ENCODE peak calls at places on chromosomes 6 and 20, in five cellular contexts. Y is T1000, U is substantia nigra, H is hypothalamus, I is erythroblast. F is an unnamed sample.

GRCh38 chr6:39093167-39093708 is 21.7 kb downstream of the SAYSD1 start:
- DNase-seq in Y (no peak), U (no peak), H (no peak), I (no peak), F (no peak)

GRCh38 chr6:6025736-6026135 is 19.0 kb upstream of the NRN1 start:
- DNase-seq in Y (no peak), U (no peak), H (no peak), I (no peak), F (no peak)

GRCh38 chr6:148177589-148178233 is 164.9 kb upstream of the SASH1 start:
- DNase-seq in Y (peak), U (peak), H (peak), I (peak), F (peak)

GRCh38 chr6:122726649-122727048 is 52.9 kb upstream of the FABP7 start:
- DNase-seq in Y (no peak), U (no peak), H (no peak), I (peak), F (no peak)

GRCh38 chr6:36120979-36121706 is 9.2 kb upstream of the MAPK13 start:
- DNase-seq in Y (no peak), U (no peak), H (no peak), I (peak), F (no peak)

GRCh38 chr6:37802810-37803209 is 16.7 kb upstream of the ZFAND3 start:
- DNase-seq in Y (no peak), U (no peak), H (no peak), I (no peak), F (no peak)

GRCh38 chr20:39049148-39049547 is 87.0 kb downstream of the DHX35 start:
- DNase-seq in Y (no peak), U (no peak), H (no peak), I (no peak), F (no peak)

GRCh38 chr20:62587757-62588402 is 54.4 kb upstream of the SLCO4A1 start:
- DNase-seq in Y (no peak), U (no peak), H (no peak), I (no peak), F (no peak)

GRCh38 chr20:9374480-9374879 is 139.9 kb upstream of the LAMP5 start:
- DNase-seq in Y (no peak), U (no peak), H (no peak), I (no peak), F (no peak)

GRCh38 chr6:144332177-144332576 is 47.0 kb downstream of the UTRN start:
- DNase-seq in Y (no peak), U (no peak), H (no peak), I (no peak), F (no peak)

GRCh38 chr20:36519012-36519719 is 22.2 kb upstream of the MYL9 start:
- DNase-seq in Y (no peak), U (no peak), H (no peak), I (no peak), F (no peak)

GRCh38 chr6:28081486-28081751 is 1.1 kb downstream of the ZNF165 start:
- DNase-seq in Y (no peak), U (no peak), H (no peak), I (no peak), F (no peak)

GRCh38 chr6:139250296-139251274 is 41.2 kb downstream of the TXLNB start:
- DNase-seq in Y (no peak), U (peak), H (peak), I (peak), F (no peak)

GRCh38 chr6:78538002-78538401 is 329.3 kb upstream of the IRAK1BP1 start:
- DNase-seq in Y (no peak), U (no peak), H (no peak), I (no peak), F (no peak)

GRCh38 chr6:143620461-143620860 is 57.3 kb upstream of the PHACTR2 start:
- DNase-seq in Y (no peak), U (no peak), H (no peak), I (no peak), F (no peak)

GRCh38 chr6:47042238-47042843 is at the start of gene ADGRF1:
- DNase-seq in Y (no peak), U (no peak), H (no peak), I (no peak), F (no peak)

GRCh38 chr6:28807682-28808280 is 116.0 kb downstream of the TRIM27 start:
- DNase-seq in Y (no peak), U (no peak), H (peak), I (peak), F (no peak)

GRCh38 chr20:52654552-52654951 is 317.6 kb upstream of the TSHZ2 start:
- DNase-seq in Y (no peak), U (no peak), H (no peak), I (no peak), F (no peak)

GRCh38 chr20:62485062-62485700 is 9.4 kb upstream of the GATA5 start:
- DNase-seq in Y (no peak), U (no peak), H (no peak), I (peak), F (no peak)

GRCh38 chr6:141290871-141291270 is 841.9 kb upstream of the GJE1 start:
- DNase-seq in Y (no peak), U (no peak), H (no peak), I (no peak), F (no peak)

GRCh38 chr6:124007915-124008688 is 204.4 kb downstream of the NKAIN2 start:
- DNase-seq in Y (no peak), U (no peak), H (no peak), I (no peak), F (no peak)

GRCh38 chr6:77425676-77426075 is 37.6 kb downstream of the HTR1B start:
- DNase-seq in Y (no peak), U (no peak), H (no peak), I (no peak), F (no peak)

GRCh38 chr20:44309763-44310663 is 989 bp downstream of the FITM2 start:
- DNase-seq in Y (peak), U (peak), H (no peak), I (peak), F (peak)

GRCh38 chr6:85706272-85706671 is 63.6 kb upstream of the SYNCRIP start:
- DNase-seq in Y (no peak), U (no peak), H (no peak), I (no peak), F (no peak)

GRCh38 chr6:41372526-41373366 is 37.3 kb downstream of the NCR2 start:
- DNase-seq in Y (no peak), U (no peak), H (no peak), I (no peak), F (no peak)

GRCh38 chr20:32909451-32909850 is 50.7 kb downstream of the EFCAB8 start:
- DNase-seq in Y (no peak), U (no peak), H (no peak), I (no peak), F (no peak)

GRCh38 chr6:15623282-15624116 is 39.3 kb downstream of the DTNBP1 start:
- DNase-seq in Y (no peak), U (no peak), H (no peak), I (peak), F (no peak)

GRCh38 chr6:157769776-157770430 is 53.1 kb upstream of the SNX9 start:
- DNase-seq in Y (no peak), U (no peak), H (no peak), I (no peak), F (no peak)

GRCh38 chr20:58099956-58100730 is 128.3 kb downstream of the ANKRD60 start:
- DNase-seq in Y (no peak), U (no peak), H (no peak), I (no peak), F (no peak)

GRCh38 chr20:20215976-20216727 is 151.8 kb upstream of the INSM1 start:
- DNase-seq in Y (no peak), U (peak), H (no peak), I (no peak), F (no peak)

GRCh38 chr6:116369540-116370327 is 1.0 kb upstream of the DSE start:
- DNase-seq in Y (no peak), U (no peak), H (no peak), I (no peak), F (no peak)

GRCh38 chr6:4384638-4385036 is 249.3 kb upstream of the ECI2 start:
- DNase-seq in Y (no peak), U (no peak), H (no peak), I (no peak), F (no peak)

GRCh38 chr6:125718109-125718508 is 31.3 kb upstream of the HEY2 start:
- DNase-seq in Y (no peak), U (no peak), H (no peak), I (no peak), F (no peak)

GRCh38 chr6:46734867-46735719 is at the start of gene PLA2G7:
- DNase-seq in Y (no peak), U (peak), H (no peak), I (no peak), F (peak)

GRCh38 chr6:22642254-22642653 is 72.9 kb downstream of the HDGFL1 start:
- DNase-seq in Y (no peak), U (no peak), H (no peak), I (no peak), F (no peak)

GRCh38 chr6:35023601-35024000 is 117.5 kb downstream of the TCP11 start:
- DNase-seq in Y (no peak), U (no peak), H (no peak), I (no peak), F (no peak)

GRCh38 chr20:29410805-29411457 is 1846.5 kb upstream of the DEFB115 start:
- DNase-seq in Y (no peak), U (no peak), H (no peak), I (no peak), F (no peak)